ENCODE peak calls at places on chromosomes 12 and 14, in seven cellular contexts. M is esophagus squamous epithelium; X is naive thymus-derived CD4-positive, alpha-beta T cell; H is lower lobe of right lung; C is K562; D is gastrocnemius medialis; A is neural progenitor cell. E is an unnamed sample.

GRCh38 chr12:3004655-3005565 is 45.7 kb downstream of the TEAD4 start:
- DNase-seq in M (no peak), X (no peak), H (no peak), C (no peak), D (no peak), A (no peak), E (no peak)

GRCh38 chr12:122306407-122306806 is 40.1 kb upstream of the VPS33A start:
- DNase-seq in M (no peak), X (no peak), H (no peak), C (peak; percentile 41), D (no peak), A (peak; percentile 25), E (no peak)

GRCh38 chr14:92649934-92650545 is 98.4 kb downstream of the LGMN start:
- DNase-seq in M (peak; percentile 27), X (peak; percentile 33), H (peak; percentile 90), C (no peak), D (peak; percentile 45), A (no peak), E (peak; percentile 33)

GRCh38 chr12:49131973-49132461 is 822 bp upstream of the TUBA1B start:
- DNase-seq in M (no peak), X (no peak), H (no peak), C (no peak), D (no peak), A (no peak), E (no peak)

GRCh38 chr12:113735146-113735545 is 231.0 kb downstream of the RBM19 start:
- DNase-seq in M (no peak), X (no peak), H (no peak), C (no peak), D (no peak), A (peak; percentile 58), E (no peak)

GRCh38 chr14:91719839-91720238 is 12.0 kb downstream of the CATSPERB start:
- DNase-seq in M (no peak), X (no peak), H (no peak), C (no peak), D (no peak), A (no peak), E (no peak)

GRCh38 chr14:78448483-78449094 is 278.4 kb downstream of the NRXN3 start:
- DNase-seq in M (no peak), X (no peak), H (no peak), C (peak; percentile 69), D (no peak), A (peak; percentile 71), E (peak; percentile 36)

GRCh38 chr14:23539209-23539866 is 12.2 kb downstream of the ZFHX2 start:
- DNase-seq in M (no peak), X (peak; percentile 27), H (no peak), C (peak; percentile 72), D (no peak), A (peak; percentile 90), E (no peak)

GRCh38 chr14:63134801-63135200 is 69.4 kb upstream of the RHOJ start:
- DNase-seq in M (no peak), X (no peak), H (no peak), C (peak; percentile 13), D (no peak), A (peak; percentile 56), E (no peak)

GRCh38 chr12:58833844-58834243 is 86.5 kb downstream of the LRIG3 start:
- DNase-seq in M (no peak), X (no peak), H (no peak), C (no peak), D (no peak), A (no peak), E (no peak)

GRCh38 chr12:26287666-26288408 is 92.5 kb downstream of the SSPN start:
- DNase-seq in M (no peak), X (no peak), H (no peak), C (no peak), D (peak; percentile 13), A (no peak), E (peak; percentile 54)

GRCh38 chr14:75522224-75522764 is at the start of gene BATF:
- DNase-seq in M (no peak), X (peak; percentile 81), H (peak; percentile 60), C (no peak), D (no peak), A (no peak), E (no peak)

GRCh38 chr12:65937181-65937641 is 112.9 kb downstream of the HMGA2 start:
- DNase-seq in M (no peak), X (no peak), H (no peak), C (no peak), D (no peak), A (no peak), E (no peak)

GRCh38 chr12:106644335-106645073 is 61.7 kb downstream of the RFX4 start:
- DNase-seq in M (no peak), X (no peak), H (no peak), C (no peak), D (no peak), A (no peak), E (no peak)
- H3K36me3 ChIP-seq in M (no peaks in the 10 kb centered on the region), X (no peaks in the 10 kb centered on the region), H (no peaks in the 10 kb centered on the region), C (no peaks in the 10 kb centered on the region), D (no peaks in the 10 kb centered on the region), A (no peaks in the 10 kb centered on the region), E (no peaks in the 10 kb centered on the region)

DNA sequence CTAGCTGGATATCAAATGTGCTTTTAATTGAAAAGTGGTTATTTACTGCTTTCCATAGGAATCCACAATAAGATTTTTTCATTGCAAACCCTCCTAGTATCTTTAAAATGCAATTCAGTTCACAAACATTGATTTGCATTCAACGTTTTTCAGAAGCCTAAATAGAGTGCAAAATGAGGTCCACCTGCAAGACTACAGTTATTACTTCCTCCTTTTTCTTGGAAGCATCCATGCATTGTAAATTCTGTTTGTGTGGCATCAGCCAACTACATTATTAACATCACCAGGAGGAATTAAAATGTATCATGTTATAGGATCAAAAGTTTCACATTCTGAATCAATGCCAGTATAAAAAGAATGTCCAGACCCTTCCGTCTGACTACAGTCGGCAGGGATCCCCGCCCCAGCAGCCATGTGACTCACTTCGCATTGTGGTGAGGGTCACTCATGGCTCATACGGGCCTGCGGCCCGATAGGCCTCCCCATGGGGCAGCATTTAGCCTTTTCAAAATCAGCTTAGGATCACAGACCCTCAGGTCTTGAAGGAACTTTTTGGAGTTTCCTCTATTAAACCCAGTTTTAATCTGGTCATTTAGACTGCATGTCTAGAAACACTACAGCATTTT is 46.3 kb downstream of the NTF3 start:
- DNase-seq in M (no peak), X (no peak), H (no peak), C (no peak), D (no peak), A (peak; percentile 72), E (no peak)
- H3K27ac ChIP-seq in M (no peak overlapping the region), X (no peak overlapping the region), H (no peak overlapping the region), C (no peak overlapping the region), D (no peak overlapping the region), A (no peak overlapping the region), E (no peak overlapping the region)

DNA sequence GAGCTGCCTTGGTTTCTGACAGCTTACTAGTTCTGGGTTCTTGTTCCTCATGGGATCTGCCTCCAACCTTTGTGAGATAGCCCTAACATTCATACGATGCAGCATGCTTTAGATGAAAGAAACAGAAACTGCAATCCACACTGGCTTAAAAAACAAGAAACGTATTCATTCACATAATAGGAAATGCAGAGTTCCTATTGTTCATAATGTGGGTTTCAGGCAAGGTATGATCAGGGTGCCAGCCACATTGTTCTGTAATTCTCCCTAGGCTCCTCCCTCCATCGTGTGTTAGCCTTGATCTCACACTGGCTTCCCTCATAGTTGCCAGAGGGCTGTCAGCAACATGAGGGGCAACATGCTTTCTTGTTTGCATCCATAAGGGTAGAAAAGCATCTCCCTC is 2.7 kb upstream of the CCDC63 start:
- DNase-seq in M (no peak), X (no peak), H (no peak), C (no peak), D (no peak), A (no peak), E (no peak)
- H3K36me3 ChIP-seq in M (no peaks in the 10 kb centered on the region), X (no peaks in the 10 kb centered on the region), H (no peaks in the 10 kb centered on the region), C (no peaks in the 10 kb centered on the region), D (no peaks in the 10 kb centered on the region), A (no peaks in the 10 kb centered on the region), E (no peaks in the 10 kb centered on the region)

GRCh38 chr12:54390668-54391551 is 6.4 kb upstream of the ZNF385A start:
- DNase-seq in M (no peak), X (peak; percentile 61), H (no peak), C (peak; percentile 96), D (no peak), A (peak; percentile 90), E (peak; percentile 41)

GRCh38 chr12:54389536-54390175 is 5.1 kb upstream of the ZNF385A start:
- DNase-seq in M (no peak), X (no peak), H (no peak), C (no peak), D (no peak), A (no peak), E (no peak)

GRCh38 chr12:54388214-54389138 is 3.9 kb upstream of the ZNF385A start:
- DNase-seq in M (no peak), X (no peak), H (no peak), C (peak; percentile 47), D (no peak), A (no peak), E (no peak)

GRCh38 chr12:54389139-54389508 is 4.6 kb upstream of the ZNF385A start:
- DNase-seq in M (no peak), X (no peak), H (no peak), C (no peak), D (no peak), A (no peak), E (no peak)

GRCh38 chr12:54390176-54390667 is 5.7 kb upstream of the ZNF385A start:
- DNase-seq in M (no peak), X (no peak), H (no peak), C (peak; percentile 74), D (no peak), A (peak; percentile 34), E (no peak)
- H3K27ac ChIP-seq in M (peak overlapping the region; percentile 90), X (no peak overlapping the region), H (no peak overlapping the region), C (peak overlapping the region; percentile 62), D (no peak overlapping the region), A (no peak overlapping the region), E (no peak overlapping the region)

GRCh38 chr12:46438719-46439319 is 66.2 kb upstream of the SLC38A2 start:
- DNase-seq in M (no peak), X (no peak), H (no peak), C (no peak), D (no peak), A (no peak), E (no peak)

GRCh38 chr12:46437411-46437810 is 64.8 kb upstream of the SLC38A2 start:
- DNase-seq in M (no peak), X (no peak), H (no peak), C (no peak), D (no peak), A (no peak), E (no peak)

GRCh38 chr12:46435625-46436024 is 63.1 kb upstream of the SLC38A2 start:
- DNase-seq in M (no peak), X (no peak), H (no peak), C (no peak), D (no peak), A (no peak), E (no peak)

GRCh38 chr12:46438256-46438655 is 65.7 kb upstream of the SLC38A2 start:
- DNase-seq in M (no peak), X (no peak), H (no peak), C (no peak), D (no peak), A (no peak), E (no peak)

GRCh38 chr12:46436741-46437140 is 64.2 kb upstream of the SLC38A2 start:
- DNase-seq in M (no peak), X (no peak), H (no peak), C (no peak), D (no peak), A (no peak), E (no peak)
- H3K36me3 ChIP-seq in M (no peaks in the 10 kb centered on the region), X (no peaks in the 10 kb centered on the region), H (no peaks in the 10 kb centered on the region), C (no peaks in the 10 kb centered on the region), D (no peaks in the 10 kb centered on the region), A (no peaks in the 10 kb centered on the region), E (no peaks in the 10 kb centered on the region)